ENCODE peak calls at places on chromosome 21, in five cellular contexts. T is mucosa of descending colon, X is fibroblast of the aortic adventitia, L is fibroblast of pulmonary artery, E is fibroblast of mammary gland. V is an unnamed sample.

GRCh38 chr21:29359718-29360117 is 61.0 kb downstream of the BACH1 start:
- DNase-seq in T (no peak), X (no peak), L (no peak), E (no peak), V (no peak)

GRCh38 chr21:31416465-31416864 is 72.4 kb upstream of the TIAM1 start:
- DNase-seq in T (no peak), X (peak; percentile 60), L (peak; percentile 63), E (peak; percentile 50), V (no peak)

GRCh38 chr21:31650930-31651329 is 8.6 kb upstream of the SOD1 start:
- DNase-seq in T (no peak), X (no peak), L (no peak), E (no peak), V (no peak)

GRCh38 chr21:30072496-30072895 is 94.1 kb downstream of the CLDN17 start:
- DNase-seq in T (peak; percentile 35), X (peak; percentile 1), L (peak; percentile 44), E (peak; percentile 52), V (no peak)

GRCh38 chr21:39144191-39144590 is 39.1 kb downstream of the PSMG1 start:
- DNase-seq in T (no peak), X (no peak), L (no peak), E (peak; percentile 9), V (no peak)

GRCh38 chr21:27315373-27315772 is 348.5 kb upstream of the ADAMTS5 start:
- DNase-seq in T (no peak), X (no peak), L (no peak), E (no peak), V (no peak)

GRCh38 chr21:17828223-17828622 is 9.1 kb upstream of the C21orf91 start:
- DNase-seq in T (no peak), X (peak; percentile 61), L (peak; percentile 44), E (peak; percentile 57), V (no peak)

GRCh38 chr21:39387461-39388037 is 38.7 kb upstream of the HMGN1 start:
- DNase-seq in T (peak; percentile 93), X (peak; percentile 85), L (peak; percentile 87), E (peak; percentile 83), V (peak; percentile 89)

GRCh38 chr21:32302560-32302959 is 3.9 kb downstream of the MRAP start:
- DNase-seq in T (no peak), X (no peak), L (no peak), E (no peak), V (no peak)

GRCh38 chr21:39232926-39233325 is 49.7 kb upstream of the PSMG1 start:
- DNase-seq in T (no peak), X (peak; percentile 10), L (peak; percentile 4), E (peak; percentile 61), V (no peak)

GRCh38 chr21:31426235-31426797 is 82.3 kb upstream of the TIAM1 start:
- DNase-seq in T (no peak), X (no peak), L (no peak), E (no peak), V (no peak)

GRCh38 chr21:34878501-34878900 is 170.6 kb downstream of the RUNX1 start:
- DNase-seq in T (no peak), X (no peak), L (no peak), E (no peak), V (no peak)

GRCh38 chr21:41703857-41704501 is 62.9 kb downstream of the RIPK4 start:
- DNase-seq in T (peak; percentile 83), X (no peak), L (no peak), E (no peak), V (no peak)

GRCh38 chr21:41706678-41707077 is 60.2 kb downstream of the RIPK4 start:
- DNase-seq in T (no peak), X (peak; percentile 24), L (peak; percentile 51), E (peak; percentile 19), V (no peak)

GRCh38 chr21:41707231-41707988 is 59.4 kb downstream of the RIPK4 start:
- DNase-seq in T (peak; percentile 55), X (peak; percentile 5), L (no peak), E (no peak), V (no peak)

GRCh38 chr21:41705546-41706262 is 61.1 kb downstream of the RIPK4 start:
- DNase-seq in T (peak; percentile 37), X (no peak), L (no peak), E (no peak), V (no peak)

GRCh38 chr21:41706263-41706639 is 60.6 kb downstream of the RIPK4 start:
- DNase-seq in T (peak; percentile 52), X (no peak), L (no peak), E (no peak), V (no peak)
- TF ChIP-seq CTCF in T (no peak), X (no peak), L (no peak), E (no peak), V (no peak)

GRCh38 chr21:43312751-43313169 is 114.2 kb downstream of the SIK1 start:
- DNase-seq in T (peak; percentile 69), X (no peak), L (no peak), E (no peak), V (no peak)
- TF ChIP-seq CTCF in T (no peak), X (no peak), L (no peak), E (no peak), V (no peak)

GRCh38 chr21:42618713-42619112 is 34.7 kb upstream of the PDE9A start:
- DNase-seq in T (no peak), X (no peak), L (no peak), E (no peak), V (no peak)
- TF ChIP-seq CTCF in T (no peak), X (no peak), L (no peak), E (no peak), V (no peak)

DNA sequence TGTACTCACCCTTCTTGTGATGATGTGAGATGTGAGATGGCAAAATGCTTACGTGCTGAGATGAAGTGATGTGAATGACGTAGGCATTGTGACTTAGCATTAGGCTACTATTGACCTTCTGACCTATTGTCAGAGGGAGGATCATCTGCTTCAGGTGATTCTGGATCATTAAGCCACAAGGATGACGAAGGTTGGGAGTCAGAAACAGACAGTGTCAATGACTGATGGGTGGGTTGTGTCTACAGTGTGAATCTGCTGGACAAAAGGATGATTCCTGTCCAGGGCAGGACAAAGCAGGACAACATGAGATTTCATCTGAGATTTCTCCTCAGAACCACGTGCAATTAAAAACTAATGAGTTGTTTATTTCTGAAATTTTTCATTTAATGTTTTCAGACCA is 129.0 kb downstream of the GABPA start:
- DNase-seq in T (no peak), X (no peak), L (no peak), E (no peak), V (no peak)
- TF ChIP-seq CTCF in T (no peak), X (no peak), L (no peak), E (no peak), V (no peak)

GRCh38 chr21:44337941-44338895 is 972 bp downstream of the CFAP410 start:
- DNase-seq in T (peak; percentile 79), X (peak; percentile 46), L (peak; percentile 50), E (peak; percentile 52), V (peak; percentile 53)

GRCh38 chr21:44334637-44335030 is 4.6 kb downstream of the CFAP410 start:
- DNase-seq in T (no peak), X (no peak), L (no peak), E (no peak), V (no peak)

GRCh38 chr21:44337428-44337827 is 1.8 kb downstream of the CFAP410 start:
- DNase-seq in T (no peak), X (peak; percentile 17), L (no peak), E (no peak), V (no peak)

GRCh38 chr21:44335266-44336059 is 3.7 kb downstream of the CFAP410 start:
- DNase-seq in T (no peak), X (no peak), L (no peak), E (no peak), V (no peak)

DNA sequence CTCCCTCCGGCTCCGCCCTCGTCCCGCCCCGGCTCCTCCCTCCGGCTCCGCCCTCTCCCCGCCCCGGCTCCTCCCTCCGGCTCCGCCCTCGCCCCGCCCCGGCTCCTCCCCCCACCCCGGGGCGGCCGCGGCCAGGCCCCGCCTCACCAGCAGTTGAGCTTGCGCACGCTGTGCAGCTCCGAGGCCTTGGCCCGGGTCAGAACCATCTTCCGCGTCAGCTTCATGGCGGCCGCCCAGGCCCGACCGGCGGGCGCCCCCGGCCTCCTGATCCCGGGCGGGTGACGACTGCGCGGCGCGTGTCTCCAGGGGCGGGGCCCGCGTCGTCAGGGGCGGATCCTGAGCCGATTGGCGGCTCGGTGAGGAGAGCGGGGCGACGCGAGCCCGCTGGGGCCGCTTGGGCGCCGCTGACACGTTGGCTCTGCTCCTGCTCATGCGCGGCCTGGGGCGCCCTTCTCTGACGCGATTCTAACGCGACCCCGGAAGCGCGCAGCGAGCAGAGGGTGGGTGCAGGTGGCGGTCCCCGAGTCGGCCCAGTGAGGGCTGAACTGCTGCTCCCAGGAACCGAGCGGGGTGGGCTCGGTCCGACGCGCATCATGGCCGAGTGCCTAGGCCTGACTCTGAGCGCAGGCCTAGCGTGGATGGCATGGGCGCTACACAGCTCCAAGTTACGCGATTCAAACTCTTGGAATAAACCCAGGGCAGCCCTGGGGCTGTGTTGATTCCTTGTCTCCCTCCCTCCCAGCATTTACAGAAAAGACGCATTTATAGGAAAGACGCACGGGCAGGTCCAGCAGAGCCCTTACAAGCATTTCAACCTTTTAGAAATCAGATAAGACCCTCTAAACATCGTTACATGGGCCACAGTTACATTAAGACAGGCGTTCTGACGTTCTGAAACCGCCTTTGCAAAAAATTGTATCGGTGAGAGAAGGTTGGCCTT is at the start of gene CFAP410:
- DNase-seq in T (peak; percentile 96), X (peak; percentile 94), L (peak; percentile 96), E (peak; percentile 89), V (peak; percentile 90)
- TF ChIP-seq CTCF in T (no peak), X (no peak), L (no peak), E (no peak), V (no peak)

DNA sequence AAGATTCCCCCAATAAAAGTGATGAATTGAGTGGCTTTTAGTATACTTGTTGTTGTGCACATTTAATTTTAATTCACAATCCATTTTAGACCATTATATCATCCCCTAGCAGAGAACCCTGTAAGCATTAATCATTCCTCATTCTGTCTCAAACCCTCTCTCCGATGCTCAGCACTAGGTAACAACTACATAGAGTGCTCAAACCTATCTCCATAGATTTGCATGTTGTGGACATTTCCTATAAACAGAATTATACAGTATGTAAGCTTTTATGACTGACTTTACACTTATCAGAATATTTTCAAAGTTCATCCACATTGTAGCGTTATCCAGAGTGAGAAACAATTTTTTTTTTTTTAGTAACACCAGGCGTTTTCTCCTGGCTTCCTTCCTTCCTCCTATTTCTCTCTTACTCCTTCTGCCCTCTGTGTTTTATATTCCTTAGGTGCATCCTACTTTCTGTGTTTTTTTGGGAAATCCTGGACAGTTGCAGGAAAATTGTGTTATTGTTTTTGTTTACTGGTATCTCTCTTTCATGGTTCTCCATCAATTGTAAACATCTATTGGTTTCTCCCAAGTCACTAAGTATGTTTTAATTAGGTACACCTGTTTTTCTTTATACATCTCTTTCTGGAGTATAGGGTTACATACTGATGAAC is 1528.0 kb upstream of the TPTE start:
- DNase-seq in T (no peak), X (no peak), L (no peak), E (no peak), V (no peak)
- TF ChIP-seq CTCF in T (no peak), X (no peak), L (no peak), E (no peak), V (no peak)

GRCh38 chr21:16407403-16408279 is 677.9 kb downstream of the USP25 start:
- DNase-seq in T (no peak), X (peak; percentile 6), L (no peak), E (no peak), V (no peak)
- TF ChIP-seq CTCF in T (no peak), X (no peak), L (no peak), E (no peak), V (no peak)

DNA sequence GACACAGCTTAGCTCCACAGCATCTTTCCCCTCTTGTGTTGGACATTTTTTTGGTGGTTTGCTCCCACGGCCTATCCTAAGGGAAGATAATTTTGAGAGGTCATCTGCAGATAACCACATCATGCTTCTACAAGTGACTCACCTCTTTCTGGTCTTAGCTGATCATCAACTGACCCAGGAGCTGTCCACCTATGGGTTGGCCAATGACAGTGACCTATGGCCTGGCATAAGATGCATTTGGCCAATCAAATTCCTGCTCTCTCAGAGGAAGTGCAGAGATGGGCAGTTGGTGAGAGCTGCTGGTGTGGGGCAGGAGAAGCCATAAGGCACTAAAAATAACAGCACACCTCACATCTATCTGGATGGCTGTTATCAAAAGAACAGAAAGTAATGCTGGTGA is 100.0 kb upstream of the CLDN14 start:
- DNase-seq in T (no peak), X (no peak), L (no peak), E (no peak), V (no peak)
- TF ChIP-seq CTCF in T (no peak), X (no peak), L (no peak), E (no peak), V (no peak)